ENCODE peak calls at places on chromosomes 6 and 20, in nine cellular contexts. G, B, N, U, W, F, A, E and T are unnamed samples.

GRCh38 chr6:3272911-3273547 is 14.3 kb downstream of the PSMG4 start:
- DNase-seq in U (no peak), F (no peak), E (no peak), N (no peak), G (no peak), W (no peak), A (no peak), B (no peak), T (no peak)

GRCh38 chr6:109292420-109292819 is 89.8 kb downstream of the CD164 start:
- DNase-seq in A (peak), U (peak), F (no peak), G (no peak), B (no peak), E (no peak), N (peak), W (no peak), T (no peak)

GRCh38 chr6:113451030-113451429 is 406.1 kb upstream of the MARCKS start:
- DNase-seq in N (no peak), G (no peak), B (no peak), A (no peak), E (no peak), W (no peak), U (no peak), F (no peak), T (no peak)

GRCh38 chr6:150336299-150336698 is 32.5 kb upstream of the IYD start:
- DNase-seq in W (no peak), F (no peak), E (peak), B (peak), N (no peak), U (no peak), A (no peak), G (no peak), T (peak)

GRCh38 chr6:118660218-118660569 is 8.8 kb upstream of the CEP85L start:
- DNase-seq in A (peak), F (peak), G (no peak), U (no peak), B (peak), W (no peak), E (peak), N (no peak), T (peak)

GRCh38 chr6:56245903-56246351 is 1.5 kb downstream of the COL21A1 start:
- DNase-seq in B (no peak), N (no peak), W (no peak), A (peak), E (no peak), F (no peak), U (no peak), G (no peak), T (no peak)

GRCh38 chr20:4633379-4633778 is 88.3 kb upstream of the PRND start:
- DNase-seq in A (no peak), B (no peak), G (no peak), N (no peak), W (no peak), E (no peak), F (no peak), U (no peak), T (no peak)

GRCh38 chr6:116019428-116019827 is 41.3 kb downstream of the FRK start:
- DNase-seq in F (no peak), E (no peak), W (no peak), A (no peak), N (no peak), G (no peak), B (no peak), U (no peak), T (no peak)

GRCh38 chr20:46355778-46356177 is 47.5 kb upstream of the CDH22 start:
- DNase-seq in G (no peak), F (no peak), A (no peak), U (no peak), N (no peak), B (no peak), E (no peak), W (no peak), T (no peak)

GRCh38 chr6:6772751-6773150 is 184.2 kb downstream of the LY86 start:
- DNase-seq in W (peak), E (no peak), N (no peak), G (no peak), A (peak), U (no peak), B (no peak), F (no peak), T (no peak)

GRCh38 chr20:40493551-40493950 is 195.5 kb downstream of the MAFB start:
- DNase-seq in N (no peak), B (peak), G (no peak), A (no peak), E (peak), U (no peak), F (no peak), W (no peak), T (peak)

GRCh38 chr20:52497731-52498130 is 306.2 kb upstream of the ZFP64 start:
- DNase-seq in G (no peak), W (no peak), E (peak), F (no peak), B (peak), N (no peak), A (peak), U (no peak), T (no peak)

GRCh38 chr6:30889921-30890645 is 5.8 kb downstream of the DDR1 start:
- DNase-seq in A (no peak), N (peak), G (peak), F (no peak), W (no peak), E (no peak), U (no peak), B (no peak), T (no peak)

GRCh38 chr6:90403489-90404381 is 107.1 kb upstream of the BACH2 start:
- DNase-seq in U (peak), N (peak), A (peak), F (no peak), E (peak), G (no peak), B (peak), W (peak), T (peak)

GRCh38 chr6:55913213-55914195 is 38.1 kb upstream of the BMP5 start:
- DNase-seq in E (no peak), G (no peak), W (peak), A (no peak), N (peak), F (no peak), B (no peak), U (no peak), T (no peak)

GRCh38 chr6:2263896-2264295 is 18.5 kb upstream of the GMDS start:
- DNase-seq in E (no peak), B (no peak), G (no peak), A (no peak), W (no peak), U (no peak), N (no peak), F (no peak), T (no peak)

GRCh38 chr6:154619183-154619582 is 108.7 kb upstream of the CNKSR3 start:
- DNase-seq in W (no peak), F (no peak), A (no peak), G (no peak), N (no peak), B (no peak), E (no peak), U (no peak), T (no peak)

GRCh38 chr6:41430875-41431274 is 95.5 kb downstream of the NCR2 start:
- DNase-seq in N (no peak), F (no peak), G (no peak), W (no peak), A (peak), U (peak), E (peak), B (peak), T (peak)

GRCh38 chr6:170139531-170139930 is 151.3 kb downstream of the DLL1 start:
- DNase-seq in G (no peak), A (no peak), E (no peak), B (no peak), W (no peak), N (no peak), F (no peak), U (no peak), T (no peak)

GRCh38 chr6:165806126-165806810 is 143.2 kb upstream of the PDE10A start:
- DNase-seq in B (no peak), W (no peak), N (no peak), F (no peak), U (no peak), A (no peak), G (no peak), E (no peak), T (no peak)

GRCh38 chr6:39004801-39005200 is 43.8 kb upstream of the GLP1R start:
- DNase-seq in E (no peak), N (no peak), U (no peak), A (no peak), F (no peak), G (no peak), B (no peak), W (no peak), T (no peak)

GRCh38 chr20:32191873-32192272 is 15.7 kb downstream of the PLAGL2 start:
- DNase-seq in U (no peak), N (no peak), G (no peak), W (no peak), F (no peak), A (peak), E (peak), B (no peak), T (no peak)

GRCh38 chr20:24697411-24697810 is 228.0 kb downstream of the SYNDIG1 start:
- DNase-seq in N (peak), W (no peak), B (no peak), G (no peak), E (no peak), U (no peak), F (no peak), A (no peak), T (no peak)

GRCh38 chr6:2746557-2747061 is 4.1 kb downstream of the MYLK4 start:
- DNase-seq in N (no peak), G (no peak), W (no peak), U (peak), F (no peak), B (no peak), A (no peak), E (no peak), T (no peak)

GRCh38 chr6:153130515-153131036 is 506 bp downstream of the RGS17 start:
- DNase-seq in E (peak), F (no peak), A (no peak), N (no peak), G (no peak), B (no peak), W (peak), U (no peak), T (no peak)

GRCh38 chr6:127845242-127845641 is 55.6 kb downstream of the THEMIS start:
- DNase-seq in N (no peak), W (no peak), F (no peak), G (no peak), A (no peak), B (no peak), U (no peak), E (no peak), T (no peak)

GRCh38 chr6:17589402-17590116 is 10.5 kb upstream of the FAM8A1 start:
- DNase-seq in W (peak), N (peak), U (no peak), G (no peak), F (no peak), E (peak), B (peak), A (peak), T (peak)

GRCh38 chr6:927157-927556 is 234.2 kb upstream of the EXOC2 start:
- DNase-seq in N (no peak), U (no peak), G (no peak), B (no peak), E (no peak), A (no peak), F (no peak), W (no peak), T (no peak)

GRCh38 chr20:18496042-18496441 is 983 bp downstream of the RBBP9 start:
- DNase-seq in G (no peak), W (peak), U (no peak), N (no peak), A (peak), B (peak), F (no peak), E (peak), T (no peak)

GRCh38 chr6:34070315-34071110 is 75.4 kb downstream of the GRM4 start:
- DNase-seq in N (no peak), A (peak), U (no peak), F (no peak), B (no peak), E (no peak), G (no peak), W (no peak), T (no peak)

GRCh38 chr6:73803562-73804221 is 107.7 kb downstream of the CD109 start:
- DNase-seq in B (peak), W (peak), A (peak), F (no peak), U (no peak), N (peak), E (peak), G (no peak), T (peak)

GRCh38 chr6:71197770-71198169 is 90.8 kb upstream of the OGFRL1 start:
- DNase-seq in N (no peak), U (no peak), W (no peak), F (no peak), B (peak), E (peak), A (peak), G (no peak), T (peak)

GRCh38 chr6:34374112-34374907 is 18.2 kb downstream of the NUDT3 start:
- DNase-seq in U (no peak), W (no peak), F (no peak), A (peak), G (no peak), N (no peak), E (no peak), B (no peak), T (no peak)

GRCh38 chr6:131979515-131980337 is 28.6 kb upstream of the CCN2 start:
- DNase-seq in U (no peak), W (no peak), F (no peak), B (peak), G (no peak), A (peak), N (no peak), E (peak), T (peak)

GRCh38 chr20:37920270-37920669 is 17.3 kb downstream of the VSTM2L start:
- DNase-seq in B (no peak), U (no peak), N (no peak), W (no peak), E (no peak), F (no peak), G (no peak), A (no peak), T (no peak)

GRCh38 chr6:104472245-104472644 is 387.5 kb downstream of the HACE1 start:
- DNase-seq in N (no peak), B (no peak), G (no peak), U (no peak), A (no peak), F (no peak), E (no peak), W (no peak), T (no peak)